ENCODE peak calls at places on chromosomes 12 and 14, in six cellular contexts. Z is Peyer's patch, G is body of pancreas, O is ovary, U is H1, W is adrenal gland. K is an unnamed sample.

GRCh38 chr14:99213603-99214002 is 58.4 kb downstream of the BCL11B start:
- DNase-seq in O (no peak), G (no peak), Z (no peak), W (no peak), U (no peak), K (no peak)

GRCh38 chr14:33682746-33683145 is 268.1 kb downstream of the EGLN3 start:
- DNase-seq in G (peak), O (peak), Z (peak), U (no peak), W (peak), K (no peak)

GRCh38 chr12:87848248-87848868 is 180.8 kb downstream of the C12orf50 start:
- DNase-seq in U (no peak), G (no peak), Z (no peak), O (no peak), W (peak), K (no peak)

GRCh38 chr14:69154779-69155178 is 1.9 kb upstream of the DCAF5 start:
- DNase-seq in W (peak), O (peak), Z (no peak), G (peak), U (no peak), K (no peak)

GRCh38 chr12:100601626-100602025 is 28.1 kb downstream of the GAS2L3 start:
- DNase-seq in U (no peak), W (no peak), Z (no peak), O (no peak), G (no peak), K (no peak)

GRCh38 chr12:3116106-3116898 is 39.1 kb downstream of the TSPAN9 start:
- DNase-seq in Z (no peak), G (no peak), O (no peak), W (no peak), U (no peak), K (no peak)

GRCh38 chr12:91704446-91704845 is 441.2 kb downstream of the BTG1 start:
- DNase-seq in G (no peak), Z (no peak), U (no peak), O (no peak), W (no peak), K (no peak)

GRCh38 chr12:128228581-128228980 is 38.4 kb upstream of the TMEM132C start:
- DNase-seq in U (no peak), G (no peak), W (no peak), Z (no peak), O (no peak), K (no peak)

GRCh38 chr12:40745386-40745785 is 53.1 kb downstream of the CNTN1 start:
- DNase-seq in O (no peak), Z (no peak), G (no peak), W (no peak), U (no peak), K (no peak)

GRCh38 chr14:66196670-66197069 is 289.5 kb upstream of the CCDC196 start:
- DNase-seq in U (no peak), Z (no peak), G (no peak), O (no peak), W (no peak), K (no peak)

GRCh38 chr12:58176296-58176869 is 235.0 kb downstream of the ATP23 start:
- DNase-seq in W (no peak), Z (peak), U (peak), O (no peak), G (no peak), K (no peak)

GRCh38 chr12:114152066-114152465 is 185.9 kb upstream of the RBM19 start:
- DNase-seq in O (no peak), W (no peak), U (no peak), G (no peak), Z (no peak), K (no peak)

GRCh38 chr12:131114331-131114730 is 160.6 kb downstream of the ADGRD1 start:
- DNase-seq in O (no peak), G (no peak), Z (no peak), U (no peak), W (no peak), K (no peak)

GRCh38 chr14:70822706-70823185 is 13.4 kb upstream of the MAP3K9 start:
- DNase-seq in O (peak), U (peak), Z (peak), G (no peak), W (no peak), K (no peak)

GRCh38 chr12:124898200-124898950 is 16.1 kb downstream of the UBC start:
- DNase-seq in U (peak), O (peak), G (peak), W (peak), Z (peak), K (no peak)

GRCh38 chr12:57460457-57461325 is 1.1 kb downstream of the GLI1 start:
- DNase-seq in O (no peak), U (no peak), W (no peak), Z (no peak), G (no peak), K (no peak)

GRCh38 chr12:89448526-89448925 is 76.1 kb downstream of the GALNT4 start:
- DNase-seq in W (no peak), U (no peak), G (no peak), O (no peak), Z (no peak), K (no peak)

GRCh38 chr14:38204717-38205115 is 3.0 kb upstream of the SSTR1 start:
- DNase-seq in G (no peak), Z (no peak), O (no peak), W (no peak), U (no peak), K (no peak)

GRCh38 chr12:30631710-30632109 is 64.0 kb downstream of the IPO8 start:
- DNase-seq in O (no peak), G (no peak), W (no peak), Z (no peak), U (no peak), K (no peak)

GRCh38 chr12:47276253-47277070 is 196.7 kb upstream of the AMIGO2 start:
- DNase-seq in G (peak), W (no peak), Z (peak), U (no peak), O (no peak), K (peak)

GRCh38 chr14:101707285-101707842 is 54.1 kb upstream of the PPP2R5C start:
- DNase-seq in W (peak), O (peak), Z (peak), G (peak), U (no peak), K (peak)

GRCh38 chr14:31867570-31867969 is 209.5 kb upstream of the ARHGAP5 start:
- DNase-seq in O (no peak), Z (no peak), G (no peak), W (no peak), U (no peak), K (no peak)

GRCh38 chr14:93025055-93025454 is 90.7 kb downstream of the ITPK1 start:
- DNase-seq in W (no peak), Z (no peak), O (no peak), G (no peak), U (no peak), K (no peak)

GRCh38 chr12:130357729-130358330 is 20.1 kb downstream of the PIWIL1 start:
- DNase-seq in O (no peak), U (no peak), W (no peak), G (no peak), Z (no peak), K (no peak)

GRCh38 chr12:46266382-46266791 is 2.5 kb downstream of the SLC38A1 start:
- DNase-seq in G (no peak), Z (peak), O (no peak), W (no peak), U (no peak), K (peak)

GRCh38 chr12:104503191-104503590 is 46.4 kb downstream of the CHST11 start:
- DNase-seq in W (no peak), Z (no peak), O (no peak), G (no peak), U (no peak), K (no peak)

GRCh38 chr14:61476737-61477410 is 155.5 kb downstream of the PRKCH start:
- DNase-seq in G (no peak), U (no peak), W (no peak), O (no peak), Z (peak), K (peak)

GRCh38 chr12:116639765-116640164 is 80.6 kb downstream of the MAP1LC3B2 start:
- DNase-seq in G (no peak), O (no peak), W (no peak), Z (no peak), U (no peak), K (no peak)

GRCh38 chr12:99418379-99418778 is 229.2 kb upstream of the GARIN6 start:
- DNase-seq in O (no peak), Z (no peak), U (no peak), G (no peak), W (no peak), K (no peak)

GRCh38 chr12:74816398-74817175 is 279.0 kb downstream of the ATXN7L3B start:
- DNase-seq in Z (no peak), G (no peak), W (no peak), O (no peak), U (no peak), K (no peak)

GRCh38 chr12:14828896-14829295 is 14.4 kb downstream of the ART4 start:
- DNase-seq in G (no peak), Z (no peak), U (no peak), O (no peak), W (no peak), K (no peak)
- TF ChIP-seq POLR2A in G (no peak), Z (no peak), U (no peak), O (no peak), W (no peak), K (no peak)

GRCh38 chr12:6228535-6229223 is 28.5 kb downstream of the CD9 start:
- DNase-seq in G (no peak), Z (peak), O (no peak), W (no peak), U (no peak), K (no peak)

GRCh38 chr12:6231359-6232268 is 31.4 kb downstream of the CD9 start:
- DNase-seq in G (no peak), Z (no peak), W (no peak), O (no peak), U (no peak), K (no peak)

GRCh38 chr12:6229823-6230222 is 29.6 kb downstream of the CD9 start:
- DNase-seq in O (peak), G (no peak), Z (peak), W (peak), U (no peak), K (peak)

GRCh38 chr12:6229224-6229748 is 29.1 kb downstream of the CD9 start:
- DNase-seq in W (no peak), G (no peak), U (no peak), O (no peak), Z (peak), K (no peak)

GRCh38 chr12:6230321-6231110 is 30.3 kb downstream of the CD9 start:
- DNase-seq in U (no peak), Z (peak), O (no peak), W (no peak), G (peak), K (peak)
- TF ChIP-seq CTCF in U (no peak), Z (no peak), O (no peak), W (no peak), G (no peak), K (no peak)

GRCh38 chr12:11654338-11654737 is 4.9 kb downstream of the ETV6 start:
- DNase-seq in G (no peak), Z (no peak), O (no peak), W (no peak), U (no peak), K (no peak)

GRCh38 chr12:11652351-11653040 is 3.0 kb downstream of the ETV6 start:
- DNase-seq in U (no peak), W (peak), Z (peak), G (no peak), O (no peak), K (peak)

GRCh38 chr12:11651785-11652184 is 2.3 kb downstream of the ETV6 start:
- DNase-seq in U (no peak), G (no peak), O (no peak), W (no peak), Z (no peak), K (no peak)

GRCh38 chr12:11651377-11651776 is 1.9 kb downstream of the ETV6 start:
- DNase-seq in G (no peak), U (no peak), Z (no peak), O (no peak), W (no peak), K (no peak)

DNA sequence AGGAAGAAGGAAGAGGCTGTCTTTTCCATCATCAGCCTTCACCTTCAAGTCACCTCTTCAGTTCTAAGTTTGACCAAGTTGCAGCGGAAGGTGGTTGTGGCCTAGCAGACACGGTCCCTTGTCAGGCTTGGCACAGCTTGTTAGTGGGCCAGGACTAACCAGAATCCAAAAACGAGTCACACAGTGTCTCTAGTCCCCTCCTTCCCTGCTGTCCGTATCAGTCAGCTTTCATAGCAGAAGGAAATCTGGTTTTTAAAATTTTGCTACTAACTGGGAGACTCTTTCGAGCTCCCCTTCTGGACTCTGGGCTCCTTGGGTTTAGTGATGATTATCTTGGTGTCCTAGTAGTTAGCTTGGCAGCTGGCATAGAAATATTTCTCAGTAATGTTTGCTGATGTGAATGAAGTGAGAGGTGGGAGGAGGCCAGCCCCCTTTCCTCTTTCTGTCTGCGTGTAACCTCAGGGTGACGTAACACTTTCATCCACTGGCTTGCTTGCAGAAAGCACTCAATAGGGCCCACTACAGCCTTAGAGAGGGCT is 3.8 kb downstream of the ETV6 start:
- DNase-seq in G (no peak), Z (peak), W (no peak), O (no peak), U (no peak), K (no peak)
- TF ChIP-seq POLR2A in G (no peak), Z (no peak), W (no peak), O (no peak), U (no peak), K (no peak)

GRCh38 chr12:86484473-86484872 is 228.3 kb upstream of the MGAT4C start:
- DNase-seq in U (no peak), W (no peak), G (no peak), Z (no peak), O (no peak), K (no peak)
- TF ChIP-seq CTCF in U (no peak), W (no peak), G (no peak), Z (no peak), O (no peak), K (no peak)

GRCh38 chr12:53299454-53300180 is at the start of gene MYG1:
- DNase-seq in W (peak), O (peak), Z (peak), G (peak), U (peak), K (peak)
- TF ChIP-seq POLR2A in W (peak), O (no peak), Z (peak), G (peak), U (peak), K (no peak)

DNA sequence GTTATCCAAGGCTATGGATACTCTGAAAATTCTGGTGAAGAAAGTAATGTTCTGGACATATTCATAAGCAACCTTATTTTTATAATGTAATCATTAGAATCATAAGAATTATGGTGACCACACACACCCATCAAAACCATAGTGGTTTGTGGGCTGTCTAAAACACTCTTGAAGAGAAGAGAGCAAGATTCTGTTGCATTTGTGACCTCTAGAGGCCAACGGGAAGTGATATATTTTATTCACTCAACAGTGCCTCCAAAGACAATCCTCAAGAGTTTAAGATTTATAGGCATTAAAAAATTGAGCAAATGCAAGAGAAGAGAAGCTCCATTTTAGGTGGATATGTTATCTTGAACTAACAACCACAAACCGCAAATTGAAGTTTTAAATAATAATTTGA is 68.5 kb upstream of the LGR5 start:
- DNase-seq in G (no peak), W (no peak), Z (no peak), U (no peak), O (no peak), K (no peak)
- TF ChIP-seq CTCF in G (peak), W (no peak), Z (peak), U (no peak), O (no peak), K (no peak)

DNA sequence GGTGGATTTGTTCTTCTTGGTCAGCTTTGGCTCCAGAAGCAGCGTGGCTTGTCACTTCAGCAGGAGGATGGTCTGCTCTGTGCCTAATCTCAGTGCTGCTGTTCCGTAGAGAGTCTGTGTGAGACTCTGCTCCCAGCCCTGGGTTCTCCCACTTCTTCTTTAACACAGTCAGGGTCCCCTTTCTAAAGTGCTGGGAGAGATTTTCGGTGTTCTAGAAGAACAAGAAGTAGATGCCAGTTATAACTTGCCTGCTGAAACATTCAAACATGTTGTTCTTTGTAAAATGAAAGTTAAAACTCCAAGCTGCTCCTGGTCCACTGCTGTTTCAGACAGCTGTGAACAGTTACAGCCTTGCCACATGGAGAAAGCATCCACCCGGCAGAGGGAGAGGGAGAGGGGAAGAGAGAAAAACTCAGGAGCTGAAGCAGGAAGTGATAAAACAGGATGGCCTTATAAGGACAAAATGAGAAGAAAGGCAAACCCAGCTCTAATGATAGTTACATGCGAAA is 55.2 kb upstream of the CERS5 start:
- DNase-seq in W (peak), Z (peak), U (no peak), G (no peak), O (peak), K (peak)
- TF ChIP-seq POLR2A in W (no peak), Z (no peak), U (peak), G (peak), O (peak), K (no peak)

DNA sequence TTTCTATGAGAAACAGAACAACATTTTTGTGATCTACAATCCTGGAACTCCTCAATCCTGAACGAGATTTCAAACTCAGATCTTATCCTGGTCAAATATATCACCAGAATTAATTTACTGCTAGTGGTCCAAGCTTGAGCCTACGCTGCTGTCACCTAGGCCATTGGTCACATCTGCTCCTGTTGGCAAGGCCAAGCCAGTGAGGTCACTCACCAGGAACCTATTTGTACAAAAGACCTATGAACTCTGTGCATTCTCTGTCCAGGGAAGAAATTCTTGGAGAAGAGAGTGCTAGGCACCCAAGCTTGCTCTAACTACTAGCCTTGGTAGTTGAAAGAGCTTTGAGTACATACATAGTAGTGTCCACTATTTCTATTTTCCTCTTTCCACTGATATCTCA is 106.1 kb downstream of the SLC15A5 start:
- DNase-seq in O (no peak), G (no peak), U (no peak), Z (no peak), W (no peak), K (no peak)
- TF ChIP-seq CTCF in O (no peak), G (no peak), U (no peak), Z (no peak), W (no peak), K (no peak)

DNA sequence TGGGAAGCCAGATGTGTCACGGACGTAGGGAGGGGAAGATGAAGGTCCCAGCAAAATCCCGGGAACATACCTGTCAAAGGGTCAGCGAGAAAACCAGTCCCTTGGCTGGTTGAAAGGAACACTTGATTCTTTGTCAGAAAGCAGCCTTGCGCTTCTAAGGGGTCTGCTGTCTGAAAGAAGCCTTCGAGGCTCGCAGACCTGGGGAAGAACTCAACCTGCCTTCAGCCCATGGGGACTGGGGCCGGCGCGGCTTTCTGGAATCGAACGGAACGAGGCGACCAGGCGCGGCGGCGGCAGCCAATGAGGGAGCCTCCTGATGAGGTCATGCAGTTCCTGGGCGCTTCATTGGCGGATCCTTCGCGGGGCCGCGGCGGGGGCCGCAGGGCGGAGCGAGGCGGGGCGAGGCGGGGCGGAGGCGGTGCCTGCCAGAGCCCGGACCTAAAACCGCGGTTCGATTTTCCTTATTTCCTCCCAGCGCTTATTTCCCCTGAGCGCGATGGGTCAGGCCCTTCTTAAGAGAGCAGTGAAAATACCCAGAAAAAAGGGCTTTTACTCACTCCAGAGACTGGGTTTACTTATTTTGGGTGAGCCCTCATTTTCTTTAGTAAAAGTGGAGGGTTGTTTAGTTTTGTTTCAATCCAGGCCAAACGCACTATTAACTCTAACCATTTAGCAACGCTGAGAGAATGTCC is 11.8 kb upstream of the TTC7B start:
- DNase-seq in W (peak), Z (peak), G (peak), O (peak), U (peak), K (peak)
- TF ChIP-seq POLR2A in W (no peak), Z (no peak), G (peak), O (peak), U (peak), K (no peak)